ENCODE peak calls at places on chromosomes 2 and 18, in four cellular contexts. One of them, this sample, is unnamed.

GRCh38 chr2:205218056-205218455 is 464.2 kb upstream of the NRP2 start:
- DNase-seq in fibroblast of lung: peak; percentile 34
- DNase-seq in GM10248: no peak
- DNase-seq in GM03348: peak; percentile 5
- DNase-seq in this sample: peak; percentile 71

GRCh38 chr2:218482651-218483050 is 63.7 kb downstream of the VIL1 start:
- DNase-seq in GM10248: no peak
- DNase-seq in fibroblast of lung: peak; percentile 50
- DNase-seq in GM03348: no peak
- DNase-seq in this sample: peak; percentile 35

GRCh38 chr2:11406492-11407381 is 59.2 kb downstream of the E2F6 start:
- DNase-seq in fibroblast of lung: peak; percentile 67
- DNase-seq in GM10248: no peak
- DNase-seq in GM03348: peak; percentile 87
- DNase-seq in this sample: peak; percentile 83

GRCh38 chr2:182634386-182634785 is 81.7 kb upstream of the DNAJC10 start:
- DNase-seq in GM03348: no peak
- DNase-seq in GM10248: no peak
- DNase-seq in fibroblast of lung: no peak
- DNase-seq in this sample: no peak

GRCh38 chr2:28986429-28986828 is 5.3 kb downstream of the TOGARAM2 start:
- DNase-seq in GM03348: no peak
- DNase-seq in GM10248: no peak
- DNase-seq in fibroblast of lung: no peak
- DNase-seq in this sample: no peak

GRCh38 chr18:39053569-39053968 is 1488.0 kb upstream of the CELF4 start:
- DNase-seq in GM10248: no peak
- DNase-seq in fibroblast of lung: no peak
- DNase-seq in GM03348: no peak
- DNase-seq in this sample: no peak

GRCh38 chr2:46825958-46826897 is 89.4 kb downstream of the MCFD2 start:
- DNase-seq in GM10248: no peak
- DNase-seq in fibroblast of lung: peak; percentile 86
- DNase-seq in GM03348: peak; percentile 70
- DNase-seq in this sample: no peak

GRCh38 chr2:1804251-1804855 is 60.0 kb upstream of the PXDN start:
- DNase-seq in fibroblast of lung: no peak
- DNase-seq in GM10248: no peak
- DNase-seq in GM03348: no peak
- DNase-seq in this sample: no peak

GRCh38 chr18:69889009-69889408 is 58.7 kb downstream of the CD226 start:
- DNase-seq in fibroblast of lung: peak; percentile 31
- DNase-seq in GM03348: no peak
- DNase-seq in GM10248: no peak
- DNase-seq in this sample: no peak

GRCh38 chr2:33009249-33009648 is 62.5 kb downstream of the LTBP1 start:
- DNase-seq in fibroblast of lung: no peak
- DNase-seq in GM03348: no peak
- DNase-seq in GM10248: no peak
- DNase-seq in this sample: no peak

GRCh38 chr18:8960740-8961657 is 141.5 kb upstream of the NDUFV2 start:
- DNase-seq in fibroblast of lung: peak; percentile 90
- DNase-seq in GM10248: no peak
- DNase-seq in GM03348: peak; percentile 78
- DNase-seq in this sample: peak; percentile 74

GRCh38 chr2:237446333-237446654 is 32.3 kb upstream of the COL6A3 start:
- DNase-seq in GM10248: no peak
- DNase-seq in fibroblast of lung: no peak
- DNase-seq in GM03348: no peak
- DNase-seq in this sample: no peak

GRCh38 chr18:9919564-9920232 is 5.9 kb downstream of the VAPA start:
- DNase-seq in GM10248: no peak
- DNase-seq in GM03348: no peak
- DNase-seq in fibroblast of lung: no peak
- DNase-seq in this sample: no peak

GRCh38 chr2:109339519-109339991 is 210.6 kb downstream of the SH3RF3 start:
- DNase-seq in GM03348: peak; percentile 49
- DNase-seq in fibroblast of lung: peak; percentile 87
- DNase-seq in GM10248: no peak
- DNase-seq in this sample: peak; percentile 26

GRCh38 chr2:46858697-46859080 is 56.9 kb downstream of the MCFD2 start:
- DNase-seq in fibroblast of lung: peak; percentile 94
- DNase-seq in GM03348: peak; percentile 85
- DNase-seq in GM10248: no peak
- DNase-seq in this sample: peak; percentile 90

GRCh38 chr2:149538138-149538833 is 49.3 kb downstream of the MMADHC start:
- DNase-seq in fibroblast of lung: peak; percentile 39
- DNase-seq in GM10248: no peak
- DNase-seq in GM03348: no peak
- DNase-seq in this sample: no peak

GRCh38 chr2:160491922-160492371 is 1.7 kb downstream of the RBMS1 start:
- DNase-seq in GM03348: peak; percentile 45
- DNase-seq in fibroblast of lung: peak; percentile 83
- DNase-seq in GM10248: no peak
- DNase-seq in this sample: peak; percentile 84

GRCh38 chr2:107932986-107933385 is 53.3 kb upstream of the SLC5A7 start:
- DNase-seq in fibroblast of lung: no peak
- DNase-seq in GM10248: no peak
- DNase-seq in GM03348: peak; percentile 16
- DNase-seq in this sample: peak; percentile 77

GRCh38 chr2:65299246-65299645 is 71.6 kb downstream of the ACTR2 start:
- DNase-seq in GM10248: peak; percentile 41
- DNase-seq in fibroblast of lung: peak; percentile 63
- DNase-seq in GM03348: no peak
- DNase-seq in this sample: peak; percentile 12

GRCh38 chr18:79067611-79068010 is 1.6 kb upstream of the ATP9B start:
- DNase-seq in fibroblast of lung: no peak
- DNase-seq in GM10248: no peak
- DNase-seq in GM03348: no peak
- DNase-seq in this sample: no peak

This sample was measured in adipocyte.